ENCODE peak calls at places on chromosomes 6 and 20, in six cellular contexts. N is GM12878, E is GM23338, Q is HepG2, K is H1, F is K562. V is an unnamed sample.

GRCh38 chr6:79735183-79735582 is 104.1 kb downstream of the SH3BGRL2 start:
- DNase-seq in N (no peak), E (no peak), Q (no peak), K (no peak), F (no peak), V (no peak)

GRCh38 chr6:44696686-44697085 is 309.2 kb downstream of the CDC5L start:
- DNase-seq in N (no peak), E (no peak), Q (no peak), K (no peak), F (no peak), V (no peak)

GRCh38 chr6:31180500-31180899 is 10.0 kb upstream of the POU5F1 start:
- DNase-seq in N (no peak), E (peak; percentile 95), Q (no peak), K (no peak), F (peak; percentile 41), V (peak; percentile 87)

GRCh38 chr6:32886674-32887383 is 32.8 kb downstream of the PSMB9 start:
- DNase-seq in N (no peak), E (no peak), Q (no peak), K (no peak), F (no peak), V (no peak)

GRCh38 chr20:61251529-61252393 is at the start of gene CDH4:
- DNase-seq in N (no peak), E (peak; percentile 75), Q (no peak), K (no peak), F (no peak), V (peak; percentile 47)

GRCh38 chr6:114052141-114052540 is 81.2 kb upstream of the HDAC2 start:
- DNase-seq in N (no peak), E (no peak), Q (no peak), K (no peak), F (no peak), V (no peak)

GRCh38 chr6:139882234-139882633 is 507.8 kb upstream of the CITED2 start:
- DNase-seq in N (no peak), E (peak; percentile 40), Q (no peak), K (no peak), F (no peak), V (peak; percentile 14)

GRCh38 chr6:41921712-41921998 is 356 bp downstream of the BYSL start:
- DNase-seq in N (no peak), E (no peak), Q (no peak), K (no peak), F (no peak), V (no peak)

GRCh38 chr6:1208876-1209275 is 103.0 kb upstream of the FOXQ1 start:
- DNase-seq in N (no peak), E (no peak), Q (no peak), K (no peak), F (no peak), V (no peak)

GRCh38 chr20:38290829-38291581 is 13.0 kb upstream of the BPI start:
- DNase-seq in N (no peak), E (peak; percentile 92), Q (peak; percentile 87), K (peak; percentile 49), F (peak; percentile 46), V (peak; percentile 74)

GRCh38 chr6:106702451-106703110 is 73.2 kb downstream of the QRSL1 start:
- DNase-seq in N (peak; percentile 86), E (no peak), Q (peak; percentile 83), K (no peak), F (no peak), V (no peak)

GRCh38 chr20:51534764-51535386 is 7.6 kb downstream of the NFATC2 start:
- DNase-seq in N (no peak), E (no peak), Q (no peak), K (no peak), F (no peak), V (no peak)

GRCh38 chr20:47521059-47521808 is 19.5 kb downstream of the NCOA3 start:
- DNase-seq in N (no peak), E (peak; percentile 60), Q (no peak), K (no peak), F (no peak), V (peak; percentile 72)

GRCh38 chr6:32369678-32370077 is 2.0 kb downstream of the TSBP1 start:
- DNase-seq in N (no peak), E (no peak), Q (no peak), K (no peak), F (no peak), V (no peak)

GRCh38 chr20:57387463-57387862 is 3.7 kb upstream of the RBM38 start:
- DNase-seq in N (no peak), E (no peak), Q (no peak), K (no peak), F (no peak), V (no peak)

GRCh38 chr6:10945845-10946244 is 59.0 kb downstream of the SYCP2L start:
- DNase-seq in N (no peak), E (no peak), Q (no peak), K (no peak), F (no peak), V (no peak)

GRCh38 chr20:63735859-63736718 is at the start of gene LIME1:
- DNase-seq in N (no peak), E (no peak), Q (no peak), K (no peak), F (peak; percentile 11), V (no peak)

GRCh38 chr6:106156863-106157262 is 70.7 kb downstream of the PRDM1 start:
- DNase-seq in N (no peak), E (no peak), Q (no peak), K (no peak), F (no peak), V (no peak)

GRCh38 chr6:96659084-96659845 is 96.3 kb downstream of the FHL5 start:
- DNase-seq in N (no peak), E (no peak), Q (no peak), K (no peak), F (no peak), V (no peak)

GRCh38 chr6:16804515-16805161 is 43.4 kb upstream of the ATXN1 start:
- DNase-seq in N (no peak), E (no peak), Q (no peak), K (no peak), F (no peak), V (no peak)

GRCh38 chr6:30985490-30985889 is 2.0 kb downstream of the MUC21 start:
- DNase-seq in N (no peak), E (no peak), Q (no peak), K (no peak), F (no peak), V (no peak)

GRCh38 chr20:34085544-34086040 is 26.5 kb downstream of the EIF2S2 start:
- DNase-seq in N (no peak), E (no peak), Q (no peak), K (no peak), F (peak; percentile 53), V (no peak)

GRCh38 chr20:2004171-2004570 is 10.3 kb upstream of the PDYN start:
- DNase-seq in N (no peak), E (no peak), Q (no peak), K (no peak), F (no peak), V (no peak)

GRCh38 chr6:53979468-53980067 is 131.7 kb upstream of the MLIP start:
- DNase-seq in N (no peak), E (peak; percentile 76), Q (peak; percentile 43), K (no peak), F (peak; percentile 48), V (no peak)

GRCh38 chr6:85574932-85575598 is 18.6 kb downstream of the SNX14 start:
- DNase-seq in N (no peak), E (no peak), Q (peak; percentile 52), K (no peak), F (no peak), V (no peak)

GRCh38 chr6:46733410-46733809 is 1.8 kb downstream of the PLA2G7 start:
- DNase-seq in N (no peak), E (no peak), Q (no peak), K (no peak), F (no peak), V (no peak)

GRCh38 chr20:50314936-50315335 is 124.3 kb downstream of the CEBPB start:
- DNase-seq in N (no peak), E (no peak), Q (no peak), K (no peak), F (no peak), V (no peak)

GRCh38 chr6:11929451-11929850 is 82.7 kb upstream of the HIVEP1 start:
- DNase-seq in N (no peak), E (no peak), Q (no peak), K (no peak), F (no peak), V (no peak)

GRCh38 chr6:56517155-56517745 is 125.4 kb downstream of the DST start:
- DNase-seq in N (no peak), E (no peak), Q (no peak), K (no peak), F (no peak), V (no peak)

DNA sequence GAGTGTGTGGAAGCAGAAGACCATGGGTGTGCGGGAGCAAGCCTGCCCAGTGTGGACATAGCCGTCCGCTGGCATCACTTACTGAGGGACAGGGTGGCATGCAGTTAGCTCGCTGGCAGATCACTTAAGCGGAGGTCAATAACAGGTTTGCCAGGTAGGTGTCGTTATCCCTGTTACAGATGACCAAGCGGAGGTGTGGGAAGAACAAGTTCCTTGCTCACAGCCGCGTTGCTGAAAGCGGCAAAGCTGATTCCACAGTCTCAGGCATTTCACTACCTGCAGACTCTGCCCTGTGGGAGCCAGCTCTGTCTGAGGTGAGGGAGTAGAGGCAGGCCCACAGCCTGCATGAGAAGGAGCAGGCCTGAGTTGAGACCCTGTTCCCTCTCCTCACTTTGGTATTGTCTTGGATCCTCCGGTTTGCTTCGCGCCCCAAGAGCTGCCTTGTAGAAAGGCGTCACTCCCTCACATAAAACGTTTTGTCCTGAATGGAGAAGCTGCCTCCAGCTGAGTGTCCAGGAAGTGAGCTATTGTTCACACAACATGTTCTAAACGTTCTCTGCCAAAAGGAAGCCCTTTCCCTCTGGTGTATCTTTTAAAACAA is 96.9 kb downstream of the TCP11 start:
- DNase-seq in N (no peak), E (peak; percentile 36), Q (no peak), K (no peak), F (no peak), V (no peak)
- TF ChIP-seq CREB1 in N (no peak), E (no peak), Q (no peak), K (no peak), F (no peak), V (no peak)

DNA sequence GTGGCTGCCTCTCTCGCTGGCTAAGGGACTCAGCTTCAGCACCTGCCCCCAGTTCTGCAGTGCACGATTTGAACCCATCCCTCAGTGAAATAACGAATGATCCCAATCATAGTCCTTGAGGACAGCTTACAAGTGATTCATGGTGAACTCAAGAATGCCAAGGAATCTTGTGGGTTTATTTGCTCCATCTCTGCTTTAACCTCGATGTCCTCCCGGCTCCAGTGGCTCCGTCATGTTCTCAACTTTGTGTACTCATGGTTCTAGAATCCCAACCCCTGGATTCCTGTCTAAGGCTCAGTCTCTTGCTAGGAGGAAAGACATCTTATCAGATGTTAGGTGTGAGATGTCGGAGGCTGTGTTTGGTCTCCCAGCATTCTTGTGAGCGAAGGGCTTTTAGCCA is 29.0 kb upstream of the GTSF1L start:
- DNase-seq in N (no peak), E (no peak), Q (no peak), K (no peak), F (no peak), V (no peak)
- TF ChIP-seq CREB1 in N (no peak), E (no peak), Q (no peak), K (no peak), F (no peak), V (no peak)

GRCh38 chr20:17281478-17281877 is 54.6 kb downstream of the PCSK2 start:
- DNase-seq in N (no peak), E (peak; percentile 89), Q (peak; percentile 64), K (no peak), F (peak; percentile 10), V (peak; percentile 82)
- TF ChIP-seq CREB1 in N (no peak), E (no peak), Q (no peak), K (no peak), F (no peak), V (no peak)

GRCh38 chr6:160069050-160069454 is 52.6 kb upstream of the SLC22A1 start:
- DNase-seq in N (peak; percentile 64), E (no peak), Q (no peak), K (no peak), F (no peak), V (no peak)
- TF ChIP-seq CREB1 in N (no peak), E (no peak), Q (no peak), K (no peak), F (no peak), V (no peak)